ENCODE peak calls at places on chromosomes 2 and 18, in ten cellular contexts. M is sigmoid colon; G is Panc1; I is B cell; Z is body of pancreas; H is transverse colon; C is HFF-Myc; O is CD8-positive, alpha-beta T cell; U is IMR-90; B is K562. L is an unnamed sample.

GRCh38 chr2:199128476-199129214 is 329.1 kb downstream of the SATB2 start:
- DNase-seq in M (no peak), G (no peak), U (no peak), H (no peak), C (no peak), I (no peak), B (no peak), Z (no peak), O (no peak), L (no peak)

GRCh38 chr2:175579646-175580045 is 398.1 kb upstream of the ATP5MC3 start:
- DNase-seq in I (no peak), U (no peak), B (no peak), H (no peak), G (no peak), O (no peak), M (no peak), C (no peak), Z (no peak), L (no peak)

GRCh38 chr2:128237081-128237534 is 81.6 kb downstream of the HS6ST1 start:
- DNase-seq in G (no peak), U (peak; percentile 80), O (no peak), Z (no peak), B (no peak), H (no peak), M (no peak), I (no peak), C (no peak), L (no peak)

GRCh38 chr2:67954125-67954748 is 108.6 kb downstream of the C1D start:
- DNase-seq in O (no peak), G (no peak), H (peak; percentile 23), Z (peak; percentile 15), U (no peak), I (no peak), M (no peak), C (no peak), B (no peak), L (no peak)

GRCh38 chr2:144510206-144510991 is 9.5 kb downstream of the ZEB2 start:
- DNase-seq in C (no peak), M (no peak), B (no peak), I (no peak), G (no peak), Z (no peak), O (peak; percentile 13), U (peak; percentile 89), H (no peak), L (no peak)

GRCh38 chr2:148253716-148254115 is 232.8 kb downstream of the MBD5 start:
- DNase-seq in C (no peak), O (no peak), B (no peak), M (no peak), H (no peak), U (peak; percentile 48), I (no peak), G (no peak), Z (no peak), L (no peak)

GRCh38 chr18:11981633-11982366 is 493 bp downstream of the IMPA2 start:
- DNase-seq in O (no peak), H (peak; percentile 66), M (peak; percentile 79), C (no peak), Z (peak; percentile 54), I (no peak), U (peak; percentile 19), B (no peak), G (no peak), L (peak; percentile 64)

GRCh38 chr18:3452750-3453539 is 3.0 kb downstream of the TGIF1 start:
- DNase-seq in C (no peak), Z (no peak), O (no peak), G (no peak), B (no peak), I (no peak), M (no peak), U (peak; percentile 41), H (peak; percentile 37), L (no peak)

GRCh38 chr2:175880-176800 is 87.7 kb downstream of the SH3YL1 start:
- DNase-seq in B (no peak), U (peak; percentile 1), O (peak; percentile 49), H (no peak), Z (no peak), M (no peak), G (no peak), I (no peak), C (peak; percentile 2), L (no peak)

GRCh38 chr2:7692657-7693161 is 775.5 kb downstream of the RNF144A start:
- DNase-seq in M (peak; percentile 71), Z (no peak), U (peak; percentile 53), B (no peak), G (no peak), H (no peak), O (no peak), C (no peak), I (no peak), L (no peak)

GRCh38 chr18:31648966-31649429 is 35.4 kb downstream of the B4GALT6 start:
- DNase-seq in H (no peak), B (no peak), M (no peak), Z (no peak), U (peak; percentile 15), C (no peak), G (peak; percentile 27), O (no peak), I (no peak), L (no peak)

GRCh38 chr2:109335586-109336266 is 206.7 kb downstream of the SH3RF3 start:
- DNase-seq in C (no peak), Z (no peak), B (no peak), G (no peak), H (no peak), M (no peak), I (no peak), U (peak; percentile 83), O (no peak), L (no peak)

GRCh38 chr2:191488135-191488534 is 189.8 kb upstream of the NABP1 start:
- DNase-seq in H (peak; percentile 59), I (no peak), Z (peak; percentile 29), O (no peak), C (no peak), G (no peak), B (no peak), U (no peak), M (no peak), L (no peak)

GRCh38 chr2:55620123-55620779 is 2.8 kb upstream of the PPP4R3B start:
- DNase-seq in I (no peak), C (no peak), U (peak; percentile 14), G (no peak), Z (no peak), H (no peak), B (no peak), M (no peak), O (no peak), L (peak; percentile 33)

GRCh38 chr2:135603543-135603942 is 72.3 kb downstream of the R3HDM1 start:
- DNase-seq in U (no peak), H (no peak), I (no peak), M (no peak), G (no peak), O (no peak), Z (no peak), C (no peak), B (no peak), L (no peak)

GRCh38 chr2:135600915-135601314 is 69.6 kb downstream of the R3HDM1 start:
- DNase-seq in Z (no peak), G (no peak), C (no peak), B (no peak), M (no peak), U (peak; percentile 28), O (no peak), I (no peak), H (no peak), L (no peak)
- TF ChIP-seq CTCF in Z (peak; percentile 11), G (no peak), C (no peak), B (peak; percentile 5), M (no peak), U (peak; percentile 41), O (peak; percentile 46), I (no peak), H (no peak), L (no peak)

GRCh38 chr2:112879491-112880041 is 31.4 kb upstream of the IL37 start:
- DNase-seq in B (no peak), U (no peak), O (no peak), I (no peak), M (no peak), C (no peak), G (no peak), Z (no peak), H (no peak), L (no peak)
- TF ChIP-seq CTCF in B (no peak), U (no peak), O (no peak), I (no peak), M (no peak), C (no peak), G (no peak), Z (no peak), H (no peak), L (no peak)

GRCh38 chr2:73937103-73937885 is 10.6 kb downstream of the DGUOK start:
- DNase-seq in U (no peak), Z (no peak), B (no peak), M (no peak), O (no peak), C (no peak), G (no peak), I (no peak), H (no peak), L (no peak)

GRCh38 chr2:73931531-73932500 is 5.1 kb downstream of the DGUOK start:
- DNase-seq in Z (no peak), H (no peak), I (no peak), G (no peak), O (no peak), B (no peak), U (peak; percentile 69), C (no peak), M (no peak), L (no peak)

GRCh38 chr2:73930386-73930785 is 3.7 kb downstream of the DGUOK start:
- DNase-seq in Z (no peak), M (no peak), C (no peak), G (no peak), O (no peak), I (no peak), H (no peak), U (no peak), B (no peak), L (no peak)

GRCh38 chr2:73935641-73936040 is 9.0 kb downstream of the DGUOK start:
- DNase-seq in B (no peak), H (no peak), O (no peak), I (no peak), Z (no peak), U (no peak), C (no peak), G (no peak), M (no peak), L (no peak)

DNA sequence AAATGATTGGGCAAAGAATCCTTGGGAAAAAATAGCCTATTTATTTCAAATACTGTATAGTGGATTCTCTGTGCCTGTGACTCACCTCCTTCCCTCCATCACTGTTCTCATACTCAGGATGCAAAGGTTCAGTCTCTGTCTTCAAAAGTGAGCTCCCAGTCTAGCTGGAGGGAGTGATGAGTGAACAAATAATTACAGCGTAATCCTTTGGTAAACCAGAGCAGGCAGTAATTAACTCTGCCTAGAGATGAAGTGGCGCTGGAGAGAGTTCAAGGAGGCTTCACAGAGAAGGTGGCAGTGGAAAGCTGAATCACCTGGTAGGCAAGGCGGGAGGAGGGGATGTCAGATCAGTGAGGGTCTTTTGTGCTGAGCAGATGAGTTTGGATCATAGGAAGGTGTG is 6.5 kb downstream of the DGUOK start:
- DNase-seq in B (no peak), I (no peak), C (no peak), U (peak; percentile 27), H (no peak), G (no peak), O (no peak), Z (no peak), M (no peak), L (no peak)
- TF ChIP-seq CTCF in B (no peak), I (no peak), C (no peak), U (no peak), H (no peak), G (no peak), O (no peak), Z (no peak), M (no peak), L (no peak)

GRCh38 chr2:130853391-130853790 is 16.7 kb downstream of the ARHGEF4 start:
- DNase-seq in C (no peak), Z (no peak), G (no peak), U (no peak), I (no peak), B (no peak), M (peak; percentile 39), O (no peak), H (no peak), L (no peak)
- TF ChIP-seq CTCF in C (no peak), Z (no peak), G (no peak), U (no peak), I (no peak), B (no peak), M (no peak), O (no peak), H (no peak), L (no peak)

L was measured in glutamatergic neuron.